ENCODE peak calls at places on chromosomes 5 and 9, in nine cellular contexts. One of them, this sample, is unnamed.

GRCh38 chr5:56900395-56900794 is 9.0 kb upstream of the SETD9 start:
- DNase-seq in OCI-LY7: no peak
- DNase-seq in neural progenitor cell: no peak
- DNase-seq in GM23338: no peak
- DNase-seq in GM23248: peak
- DNase-seq in SK-N-SH: no peak
- DNase-seq in HCT116: no peak
- DNase-seq in hepatocyte: no peak
- DNase-seq in PC-3: peak
- DNase-seq in this sample: no peak

GRCh38 chr9:23643656-23644258 is 182.3 kb downstream of the ELAVL2 start:
- DNase-seq in OCI-LY7: no peak
- DNase-seq in GM23338: no peak
- DNase-seq in hepatocyte: no peak
- DNase-seq in PC-3: peak
- DNase-seq in HCT116: no peak
- DNase-seq in neural progenitor cell: no peak
- DNase-seq in GM23248: no peak
- DNase-seq in SK-N-SH: no peak
- DNase-seq in this sample: no peak

GRCh38 chr5:139468421-139468931 is 2.3 kb upstream of the SMIM33 start:
- DNase-seq in GM23248: peak
- DNase-seq in PC-3: no peak
- DNase-seq in SK-N-SH: no peak
- DNase-seq in GM23338: peak
- DNase-seq in hepatocyte: no peak
- DNase-seq in HCT116: no peak
- DNase-seq in OCI-LY7: no peak
- DNase-seq in neural progenitor cell: peak
- DNase-seq in this sample: no peak

GRCh38 chr5:158720316-158720715 is 379.4 kb downstream of the EBF1 start:
- DNase-seq in HCT116: no peak
- DNase-seq in hepatocyte: no peak
- DNase-seq in neural progenitor cell: no peak
- DNase-seq in SK-N-SH: no peak
- DNase-seq in OCI-LY7: no peak
- DNase-seq in PC-3: no peak
- DNase-seq in GM23338: no peak
- DNase-seq in GM23248: no peak
- DNase-seq in this sample: no peak

GRCh38 chr5:2204366-2205184 is 321.9 kb upstream of the IRX4 start:
- DNase-seq in PC-3: no peak
- DNase-seq in hepatocyte: no peak
- DNase-seq in SK-N-SH: no peak
- DNase-seq in GM23248: no peak
- DNase-seq in neural progenitor cell: no peak
- DNase-seq in HCT116: no peak
- DNase-seq in OCI-LY7: no peak
- DNase-seq in GM23338: no peak
- DNase-seq in this sample: no peak

GRCh38 chr5:167785106-167785505 is 506.3 kb upstream of the WWC1 start:
- DNase-seq in HCT116: no peak
- DNase-seq in GM23248: no peak
- DNase-seq in hepatocyte: no peak
- DNase-seq in neural progenitor cell: no peak
- DNase-seq in OCI-LY7: no peak
- DNase-seq in SK-N-SH: no peak
- DNase-seq in GM23338: no peak
- DNase-seq in PC-3: no peak
- DNase-seq in this sample: no peak

GRCh38 chr9:79555474-79555873 is 16.3 kb upstream of the TLE4 start:
- DNase-seq in neural progenitor cell: no peak
- DNase-seq in SK-N-SH: no peak
- DNase-seq in PC-3: no peak
- DNase-seq in GM23338: no peak
- DNase-seq in GM23248: no peak
- DNase-seq in hepatocyte: no peak
- DNase-seq in OCI-LY7: no peak
- DNase-seq in HCT116: no peak
- DNase-seq in this sample: no peak

GRCh38 chr5:123094227-123094918 is 5.3 kb downstream of the PRDM6 start:
- DNase-seq in neural progenitor cell: peak
- DNase-seq in hepatocyte: peak
- DNase-seq in HCT116: no peak
- DNase-seq in SK-N-SH: peak
- DNase-seq in PC-3: no peak
- DNase-seq in OCI-LY7: no peak
- DNase-seq in GM23338: peak
- DNase-seq in GM23248: no peak
- DNase-seq in this sample: no peak

GRCh38 chr9:19028835-19029451 is 4.1 kb downstream of the SAXO1 start:
- DNase-seq in GM23338: peak
- DNase-seq in SK-N-SH: peak
- DNase-seq in neural progenitor cell: peak
- DNase-seq in GM23248: peak
- DNase-seq in OCI-LY7: peak
- DNase-seq in PC-3: peak
- DNase-seq in hepatocyte: peak
- DNase-seq in HCT116: peak
- DNase-seq in this sample: peak

GRCh38 chr5:76754765-76755164 is 38.8 kb downstream of the F2R start:
- DNase-seq in neural progenitor cell: no peak
- DNase-seq in OCI-LY7: no peak
- DNase-seq in GM23248: no peak
- DNase-seq in GM23338: no peak
- DNase-seq in SK-N-SH: no peak
- DNase-seq in PC-3: no peak
- DNase-seq in HCT116: no peak
- DNase-seq in hepatocyte: no peak
- DNase-seq in this sample: no peak

GRCh38 chr5:78747703-78748359 is 99.3 kb upstream of the LHFPL2 start:
- DNase-seq in neural progenitor cell: no peak
- DNase-seq in PC-3: no peak
- DNase-seq in GM23248: peak
- DNase-seq in HCT116: no peak
- DNase-seq in GM23338: peak
- DNase-seq in hepatocyte: no peak
- DNase-seq in SK-N-SH: no peak
- DNase-seq in OCI-LY7: no peak
- DNase-seq in this sample: no peak

GRCh38 chr5:137186759-137187461 is 312.2 kb downstream of the SPOCK1 start:
- DNase-seq in neural progenitor cell: no peak
- DNase-seq in OCI-LY7: no peak
- DNase-seq in GM23248: peak
- DNase-seq in SK-N-SH: no peak
- DNase-seq in GM23338: no peak
- DNase-seq in PC-3: peak
- DNase-seq in hepatocyte: peak
- DNase-seq in HCT116: no peak
- DNase-seq in this sample: no peak

GRCh38 chr9:130446111-130446861 is 1.5 kb downstream of the ASS1 start:
- DNase-seq in GM23338: peak
- DNase-seq in OCI-LY7: no peak
- DNase-seq in SK-N-SH: peak
- DNase-seq in GM23248: peak
- DNase-seq in neural progenitor cell: peak
- DNase-seq in hepatocyte: peak
- DNase-seq in HCT116: no peak
- DNase-seq in PC-3: peak
- DNase-seq in this sample: no peak

GRCh38 chr9:4490705-4491620 is 695 bp downstream of the SLC1A1 start:
- DNase-seq in GM23248: peak
- DNase-seq in hepatocyte: peak
- DNase-seq in PC-3: no peak
- DNase-seq in GM23338: peak
- DNase-seq in neural progenitor cell: peak
- DNase-seq in SK-N-SH: peak
- DNase-seq in HCT116: no peak
- DNase-seq in OCI-LY7: no peak
- DNase-seq in this sample: no peak

DNA sequence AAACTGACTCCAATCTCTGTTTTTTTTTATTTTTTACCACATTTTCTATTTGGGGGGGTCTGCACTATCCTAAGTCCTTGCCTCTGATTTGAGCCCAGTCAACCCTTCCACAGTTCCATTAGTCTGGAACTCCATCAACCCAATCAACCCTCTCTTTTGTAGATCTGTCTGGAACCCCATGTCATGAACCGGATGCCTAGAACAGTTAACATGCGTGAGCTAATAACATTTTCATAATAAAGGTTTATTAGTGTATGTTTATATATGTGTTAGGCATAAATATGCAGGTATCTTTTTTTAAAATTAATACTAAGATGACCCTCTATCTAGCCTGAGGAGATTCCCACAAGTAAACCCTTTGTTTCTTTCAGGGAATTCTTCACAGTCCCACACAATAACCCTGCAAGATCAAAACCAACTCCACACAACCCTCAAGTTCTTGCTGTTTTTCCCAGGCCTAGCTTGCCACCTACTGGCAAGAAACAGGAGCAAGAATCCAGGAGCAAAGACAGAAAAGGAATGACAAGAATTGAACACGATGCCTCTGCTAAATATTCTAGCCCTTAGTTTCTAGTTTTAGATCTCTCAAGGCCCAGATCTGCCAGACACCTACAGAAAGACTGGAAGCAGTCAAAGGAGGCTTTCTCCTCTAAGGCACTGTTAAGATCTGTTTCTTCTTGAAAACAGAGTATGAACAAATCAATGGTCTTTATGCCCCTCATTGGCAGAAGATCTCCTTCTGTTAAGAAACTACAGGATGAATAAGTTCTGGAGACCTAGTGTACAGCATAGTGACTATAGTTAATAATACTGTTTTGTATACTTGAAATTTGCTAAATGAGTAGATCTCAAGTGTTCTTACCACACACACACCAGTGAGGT is 100.4 kb downstream of the TRIM36 start:
- DNase-seq in PC-3: peak
- DNase-seq in GM23248: peak
- DNase-seq in GM23338: peak
- DNase-seq in neural progenitor cell: peak
- DNase-seq in OCI-LY7: peak
- DNase-seq in SK-N-SH: peak
- DNase-seq in HCT116: peak
- DNase-seq in hepatocyte: peak
- DNase-seq in this sample: peak
- TF ChIP-seq EZH2phosphoT487 in PC-3: no peak
- TF ChIP-seq EZH2phosphoT487 in GM23248: no peak
- TF ChIP-seq EZH2phosphoT487 in GM23338: no peak
- TF ChIP-seq EZH2phosphoT487 in neural progenitor cell: no peak
- TF ChIP-seq EZH2phosphoT487 in OCI-LY7: no peak
- TF ChIP-seq EZH2phosphoT487 in SK-N-SH: no peak
- TF ChIP-seq EZH2phosphoT487 in HCT116: no peak
- TF ChIP-seq EZH2phosphoT487 in hepatocyte: no peak
- TF ChIP-seq EZH2phosphoT487 in this sample: no peak

GRCh38 chr9:101628173-101628572 is 33.4 kb upstream of the PPP3R2 start:
- DNase-seq in GM23248: peak
- DNase-seq in hepatocyte: peak
- DNase-seq in SK-N-SH: no peak
- DNase-seq in OCI-LY7: no peak
- DNase-seq in HCT116: no peak
- DNase-seq in neural progenitor cell: no peak
- DNase-seq in PC-3: peak
- DNase-seq in GM23338: peak
- DNase-seq in this sample: no peak
- TF ChIP-seq EZH2phosphoT487 in GM23248: no peak
- TF ChIP-seq EZH2phosphoT487 in hepatocyte: no peak
- TF ChIP-seq EZH2phosphoT487 in SK-N-SH: no peak
- TF ChIP-seq EZH2phosphoT487 in OCI-LY7: no peak
- TF ChIP-seq EZH2phosphoT487 in HCT116: no peak
- TF ChIP-seq EZH2phosphoT487 in neural progenitor cell: no peak
- TF ChIP-seq EZH2phosphoT487 in PC-3: no peak
- TF ChIP-seq EZH2phosphoT487 in GM23338: no peak
- TF ChIP-seq EZH2phosphoT487 in this sample: no peak

GRCh38 chr9:97788763-97789663 is 64.0 kb upstream of the FOXE1 start:
- DNase-seq in neural progenitor cell: no peak
- DNase-seq in hepatocyte: peak
- DNase-seq in OCI-LY7: no peak
- DNase-seq in GM23338: no peak
- DNase-seq in SK-N-SH: no peak
- DNase-seq in GM23248: peak
- DNase-seq in HCT116: no peak
- DNase-seq in PC-3: peak
- DNase-seq in this sample: no peak

GRCh38 chr9:97787551-97787950 is 65.5 kb upstream of the FOXE1 start:
- DNase-seq in GM23248: no peak
- DNase-seq in SK-N-SH: no peak
- DNase-seq in PC-3: no peak
- DNase-seq in HCT116: no peak
- DNase-seq in hepatocyte: no peak
- DNase-seq in OCI-LY7: no peak
- DNase-seq in neural progenitor cell: no peak
- DNase-seq in GM23338: no peak
- DNase-seq in this sample: no peak

GRCh38 chr9:97794666-97795065 is 58.4 kb upstream of the FOXE1 start:
- DNase-seq in PC-3: no peak
- DNase-seq in OCI-LY7: no peak
- DNase-seq in GM23338: no peak
- DNase-seq in hepatocyte: no peak
- DNase-seq in HCT116: no peak
- DNase-seq in SK-N-SH: no peak
- DNase-seq in neural progenitor cell: no peak
- DNase-seq in GM23248: no peak
- DNase-seq in this sample: no peak

GRCh38 chr9:97793067-97793466 is 60.0 kb upstream of the FOXE1 start:
- DNase-seq in HCT116: no peak
- DNase-seq in hepatocyte: no peak
- DNase-seq in PC-3: no peak
- DNase-seq in OCI-LY7: no peak
- DNase-seq in neural progenitor cell: no peak
- DNase-seq in GM23338: no peak
- DNase-seq in SK-N-SH: no peak
- DNase-seq in GM23248: no peak
- DNase-seq in this sample: no peak

GRCh38 chr9:97790542-97790941 is 62.5 kb upstream of the FOXE1 start:
- DNase-seq in GM23338: no peak
- DNase-seq in HCT116: no peak
- DNase-seq in GM23248: no peak
- DNase-seq in SK-N-SH: no peak
- DNase-seq in PC-3: no peak
- DNase-seq in neural progenitor cell: no peak
- DNase-seq in OCI-LY7: no peak
- DNase-seq in hepatocyte: no peak
- DNase-seq in this sample: no peak
- TF ChIP-seq EZH2phosphoT487 in GM23338: no peak
- TF ChIP-seq EZH2phosphoT487 in HCT116: no peak
- TF ChIP-seq EZH2phosphoT487 in GM23248: no peak
- TF ChIP-seq EZH2phosphoT487 in SK-N-SH: no peak
- TF ChIP-seq EZH2phosphoT487 in PC-3: no peak
- TF ChIP-seq EZH2phosphoT487 in neural progenitor cell: no peak
- TF ChIP-seq EZH2phosphoT487 in OCI-LY7: no peak
- TF ChIP-seq EZH2phosphoT487 in hepatocyte: no peak
- TF ChIP-seq EZH2phosphoT487 in this sample: no peak

DNA sequence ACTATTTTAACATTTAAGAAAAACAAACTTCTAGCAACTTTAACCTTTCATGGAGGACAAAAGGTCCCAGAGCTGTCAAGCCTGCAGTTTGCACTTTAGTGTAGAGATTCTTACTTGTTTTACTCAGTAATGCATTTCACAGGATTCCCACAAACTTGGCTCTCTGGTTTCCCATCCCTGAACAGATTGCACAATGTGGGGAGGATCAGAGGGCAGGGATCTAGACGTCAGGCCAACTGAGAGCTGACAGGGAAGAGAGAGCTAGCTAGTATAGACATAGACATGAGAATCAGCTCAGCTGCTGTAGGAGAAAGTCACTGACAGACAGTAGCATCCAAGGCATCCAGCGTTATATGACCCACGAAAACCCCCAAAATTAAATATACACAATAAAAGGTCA is 20.9 kb upstream of the BNIP1 start:
- DNase-seq in hepatocyte: peak
- DNase-seq in GM23338: no peak
- DNase-seq in PC-3: no peak
- DNase-seq in GM23248: peak
- DNase-seq in SK-N-SH: no peak
- DNase-seq in OCI-LY7: no peak
- DNase-seq in HCT116: no peak
- DNase-seq in neural progenitor cell: no peak
- DNase-seq in this sample: no peak
- TF ChIP-seq EZH2phosphoT487 in hepatocyte: no peak
- TF ChIP-seq EZH2phosphoT487 in GM23338: no peak
- TF ChIP-seq EZH2phosphoT487 in PC-3: no peak
- TF ChIP-seq EZH2phosphoT487 in GM23248: no peak
- TF ChIP-seq EZH2phosphoT487 in SK-N-SH: no peak
- TF ChIP-seq EZH2phosphoT487 in OCI-LY7: no peak
- TF ChIP-seq EZH2phosphoT487 in HCT116: no peak
- TF ChIP-seq EZH2phosphoT487 in neural progenitor cell: no peak
- TF ChIP-seq EZH2phosphoT487 in this sample: no peak

This sample was measured in MM.1S.